ENCODE peak calls at places on chromosomes 13 and 19, in six cellular contexts. T is fibroblast of lung, N is IMR-90, A is Karpas-422, Q is neuronal stem cell, R is PC-3. O is an unnamed sample.
A peak's percentile ranks its signal among the peaks of the same experiment; 100 is the strongest.

GRCh38 chr19:31220540-31220939 is 128.7 kb downstream of the TSHZ3 start:
- DNase-seq in A (peak; percentile 74), R (no peak), N (no peak), Q (no peak), T (no peak), O (no peak)

GRCh38 chr13:46295531-46296464 is 84.1 kb downstream of the LRRC63 start:
- DNase-seq in N (peak; percentile 83), Q (no peak), A (peak; percentile 47), T (peak; percentile 98), R (peak; percentile 39), O (peak; percentile 96)

GRCh38 chr13:19927117-19927734 is 31.3 kb upstream of the ZMYM2 start:
- DNase-seq in A (peak; percentile 75), N (peak; percentile 31), R (peak; percentile 71), T (peak; percentile 55), Q (no peak), O (peak; percentile 8)

GRCh38 chr13:110218601-110219201 is 88.3 kb downstream of the COL4A1 start:
- DNase-seq in N (no peak), A (no peak), Q (no peak), R (no peak), T (peak; percentile 31), O (no peak)

GRCh38 chr13:99467764-99468163 is 33.5 kb upstream of the TM9SF2 start:
- DNase-seq in N (peak; percentile 77), A (no peak), Q (no peak), T (peak; percentile 43), R (peak; percentile 94), O (peak; percentile 59)

GRCh38 chr13:47454986-47455385 is 546.1 kb downstream of the SUCLA2 start:
- DNase-seq in R (no peak), A (no peak), Q (no peak), N (peak; percentile 40), T (peak; percentile 57), O (peak; percentile 21)

GRCh38 chr19:51520710-51521109 is 10.8 kb downstream of the SIGLEC6 start:
- DNase-seq in N (no peak), R (no peak), T (no peak), A (no peak), Q (no peak), O (no peak)

GRCh38 chr13:106709509-106709908 is 141.6 kb upstream of the ARGLU1 start:
- DNase-seq in Q (no peak), N (no peak), A (no peak), T (peak; percentile 89), R (no peak), O (no peak)

GRCh38 chr13:98327326-98328314 is 150.6 kb upstream of the RNF113B start:
- DNase-seq in A (no peak), T (peak; percentile 55), N (peak; percentile 78), Q (peak; percentile 85), R (no peak), O (peak; percentile 83)

GRCh38 chr19:57314146-57314545 is 6.1 kb upstream of the ZNF543 start:
- DNase-seq in N (no peak), A (no peak), R (no peak), Q (no peak), T (no peak), O (no peak)

GRCh38 chr19:39823693-39824092 is 10.3 kb downstream of the DYRK1B start:
- DNase-seq in N (no peak), T (peak; percentile 4), Q (no peak), R (no peak), A (no peak), O (no peak)

GRCh38 chr13:44715287-44716224 is 139.4 kb upstream of the TSC22D1 start:
- DNase-seq in R (peak; percentile 32), T (no peak), A (no peak), Q (no peak), N (no peak), O (peak; percentile 15)

GRCh38 chr19:16896098-16896912 is 7.5 kb downstream of the F2RL3 start:
- DNase-seq in N (no peak), A (no peak), T (no peak), R (no peak), Q (peak; percentile 27), O (no peak)

GRCh38 chr13:42354246-42355117 is 82.5 kb downstream of the AKAP11 start:
- DNase-seq in A (peak; percentile 84), T (peak; percentile 79), R (peak; percentile 43), Q (no peak), N (peak; percentile 48), O (peak; percentile 91)

GRCh38 chr19:21335721-21336120 is 6.5 kb upstream of the ZNF708 start:
- DNase-seq in N (no peak), A (peak; percentile 45), Q (no peak), T (no peak), R (no peak), O (no peak)

GRCh38 chr13:114132419-114133121 is at the start of gene RASA3:
- DNase-seq in T (peak; percentile 81), N (peak; percentile 79), R (peak; percentile 73), A (peak; percentile 87), Q (peak; percentile 84), O (peak; percentile 72)

GRCh38 chr19:3554254-3555083 is 2.9 kb downstream of the MFSD12 start:
- DNase-seq in Q (no peak), A (no peak), R (no peak), N (no peak), T (no peak), O (no peak)

GRCh38 chr19:3557461-3558248 is at the start of gene MFSD12:
- DNase-seq in R (peak; percentile 89), N (peak; percentile 92), Q (peak; percentile 91), A (peak; percentile 98), T (peak; percentile 92), O (peak; percentile 91)

GRCh38 chr19:3556423-3556977 is 886 bp downstream of the MFSD12 start:
- DNase-seq in A (no peak), N (no peak), T (no peak), R (no peak), Q (no peak), O (no peak)

GRCh38 chr19:3556978-3557460 is 367 bp downstream of the MFSD12 start:
- DNase-seq in A (peak; percentile 70), N (peak; percentile 35), Q (no peak), R (peak; percentile 45), T (no peak), O (peak; percentile 20)

DNA sequence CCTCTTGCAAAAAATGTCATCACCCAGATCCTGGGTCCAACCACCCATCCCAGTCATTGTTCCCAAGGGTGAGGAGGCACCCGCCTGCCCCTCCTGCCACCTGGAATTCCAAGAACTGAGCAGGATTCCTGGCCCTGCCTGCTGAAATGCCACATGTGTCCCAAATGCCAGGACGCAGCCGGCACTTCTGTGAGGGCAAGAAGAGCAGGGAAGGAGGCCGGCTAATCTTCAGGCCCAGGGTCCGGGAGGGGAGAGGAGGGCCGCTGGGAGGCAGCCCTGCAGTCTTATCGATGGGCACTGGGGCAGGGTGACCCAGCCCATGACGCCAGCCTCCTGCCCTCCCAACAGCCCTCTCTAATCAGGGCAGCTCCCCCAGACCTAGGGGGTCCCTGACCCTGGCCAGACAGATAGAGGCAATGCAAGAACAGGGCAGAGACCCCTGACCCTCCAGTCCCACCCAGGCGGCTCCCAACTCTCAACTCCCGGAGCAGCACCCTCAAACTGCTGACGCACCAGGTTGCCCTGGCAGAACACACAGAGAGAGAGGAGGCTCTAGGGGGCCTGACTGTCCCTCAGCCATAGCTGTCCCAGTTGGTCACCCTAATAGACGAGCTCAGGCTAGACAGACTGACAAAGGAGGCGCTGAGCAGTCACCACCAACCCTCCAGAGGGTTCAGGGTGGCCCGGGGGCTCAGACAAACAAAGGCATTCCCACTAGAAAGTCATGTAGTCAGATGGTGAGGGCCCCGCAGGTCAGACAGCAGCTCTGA is 1.5 kb downstream of the MFSD12 start:
- DNase-seq in T (no peak), R (no peak), A (no peak), Q (no peak), N (no peak), O (no peak)
- H3K4me3 ChIP-seq in T (peak overlapping the region; percentile 78), R (peak overlapping the region; percentile 91), A (peak overlapping the region; percentile 85), Q (peak overlapping the region; percentile 99), N (peak overlapping the region; percentile 95), O (peak overlapping the region; percentile 89)

DNA sequence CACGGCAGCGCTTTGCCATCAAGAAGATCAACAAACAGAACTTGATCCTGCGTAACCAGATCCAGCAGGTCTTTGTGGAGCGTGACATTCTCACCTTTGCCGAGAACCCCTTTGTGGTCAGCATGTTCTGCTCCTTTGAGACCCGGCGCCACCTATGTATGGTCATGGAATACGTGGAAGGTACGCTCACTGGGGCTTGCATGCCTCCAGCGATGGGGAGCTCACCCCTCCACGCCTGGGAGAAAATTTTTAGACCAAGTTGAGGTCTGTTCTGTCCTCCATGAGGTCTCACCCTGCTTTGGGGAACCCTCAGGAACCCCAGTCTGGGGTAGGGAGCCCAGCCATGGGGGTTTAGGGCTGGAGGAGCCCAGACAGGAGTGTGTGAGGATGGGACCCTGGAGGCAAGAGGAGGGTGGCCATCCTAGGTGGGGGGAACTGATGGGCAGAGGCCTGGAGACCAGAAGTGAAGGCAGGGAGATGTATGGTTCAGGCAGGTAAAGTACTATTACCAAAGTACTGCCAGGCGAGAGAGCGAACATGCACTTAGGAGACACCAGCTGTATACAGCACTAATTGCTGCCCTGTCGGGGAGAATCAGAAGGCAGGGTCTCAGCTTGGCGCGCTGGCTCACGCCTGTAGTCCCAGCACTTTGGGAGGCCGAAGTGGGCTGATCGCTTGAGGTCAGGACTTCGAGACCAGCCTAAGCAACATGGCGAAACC is 22.3 kb upstream of the PIK3R2 start:
- DNase-seq in N (no peak), Q (no peak), T (no peak), R (no peak), A (no peak), O (no peak)
- H2AFZ ChIP-seq in N (no peak overlapping the region), Q (no peak overlapping the region), T (no peak overlapping the region), R (no peak overlapping the region), A (no peak overlapping the region), O (no peak overlapping the region)

GRCh38 chr19:9054768-9055167 is 32.1 kb upstream of the OR1M1 start:
- DNase-seq in Q (peak; percentile 11), N (no peak), T (no peak), R (peak; percentile 95), A (no peak), O (no peak)
- H3K9ac ChIP-seq in Q (no peak overlapping the region), N (no peak overlapping the region), T (no peak overlapping the region), R (peak overlapping the region; percentile 74), A (no peak overlapping the region), O (no peak overlapping the region)

GRCh38 chr13:24670927-24671326 is 9.3 kb upstream of the ATP12A start:
- DNase-seq in T (no peak), N (no peak), A (peak; percentile 55), Q (peak; percentile 45), R (peak; percentile 54), O (no peak)
- H3K4me3 ChIP-seq in T (no peak overlapping the region), N (no peak overlapping the region), A (no peak overlapping the region), Q (no peak overlapping the region), R (peak overlapping the region; percentile 46), O (no peak overlapping the region)

GRCh38 chr19:47239610-47240296 is 8.8 kb upstream of the BBC3 start:
- DNase-seq in N (peak; percentile 47), R (no peak), Q (no peak), A (peak; percentile 90), T (peak; percentile 37), O (peak; percentile 47)
- H2AFZ ChIP-seq in N (peak overlapping the region; percentile 87), R (no peak overlapping the region), Q (peak overlapping the region; percentile 69), A (peak overlapping the region; percentile 10), T (no peak overlapping the region), O (peak overlapping the region; percentile 40)

GRCh38 chr19:1957562-1958248 is 16.7 kb downstream of the CSNK1G2 start:
- DNase-seq in N (no peak), T (no peak), A (no peak), Q (no peak), R (no peak), O (no peak)

GRCh38 chr19:1961545-1961878 is 20.5 kb downstream of the CSNK1G2 start:
- DNase-seq in R (no peak), A (no peak), N (no peak), Q (no peak), T (no peak), O (no peak)

GRCh38 chr19:1962674-1963073 is 21.7 kb downstream of the CSNK1G2 start:
- DNase-seq in Q (no peak), N (no peak), R (no peak), T (no peak), A (no peak), O (no peak)

GRCh38 chr19:1956868-1957492 is 16.0 kb downstream of the CSNK1G2 start:
- DNase-seq in A (no peak), R (no peak), N (no peak), T (no peak), Q (no peak), O (no peak)

GRCh38 chr19:1959928-1960589 is 19.1 kb downstream of the CSNK1G2 start:
- DNase-seq in N (no peak), Q (no peak), T (no peak), A (no peak), R (no peak), O (no peak)
- H3K9ac ChIP-seq in N (no peak overlapping the region), Q (no peak overlapping the region), T (no peak overlapping the region), A (no peak overlapping the region), R (no peak overlapping the region), O (no peak overlapping the region)

O was measured in astrocyte.